ENCODE peak calls at places on chromosomes 7 and 10, in four cellular contexts. S is adipocyte; Q is ascending aorta; L is stimulated activated CD4-positive, alpha-beta T cell treated with anti-CD3 and anti-CD28 coated beads, TNF-alpha, amount 100 ng/mL, for 1 hour. G is an unnamed sample.

GRCh38 chr7:11959121-11959520 is 127.1 kb upstream of the THSD7A start:
- DNase-seq in Q (no peak), L (no peak), S (no peak), G (no peak)

GRCh38 chr10:95550073-95550672 is 11.0 kb downstream of the SORBS1 start:
- DNase-seq in Q (no peak), S (no peak), L (no peak), G (no peak)

GRCh38 chr10:102644646-102645387 is 538 bp downstream of the TRIM8 start:
- DNase-seq in S (peak), L (peak), Q (peak), G (peak)

GRCh38 chr10:33819206-33819605 is 484.7 kb upstream of the NRP1 start:
- DNase-seq in Q (no peak), S (peak), L (no peak), G (no peak)

GRCh38 chr7:115271332-115272235 is 349.7 kb downstream of the MDFIC start:
- DNase-seq in L (no peak), S (peak), Q (no peak), G (no peak)

GRCh38 chr10:18582803-18583202 is 68.6 kb downstream of the NSUN6 start:
- DNase-seq in Q (no peak), S (no peak), L (no peak), G (peak)

GRCh38 chr7:7799138-7799537 is 80.7 kb upstream of the RPA3 start:
- DNase-seq in S (peak), Q (no peak), L (no peak), G (no peak)

GRCh38 chr10:34723746-34724145 is 91.3 kb downstream of the PARD3 start:
- DNase-seq in S (peak), Q (no peak), L (no peak), G (no peak)

GRCh38 chr7:77808517-77808916 is 9.9 kb downstream of the PHTF2 start:
- DNase-seq in S (no peak), Q (no peak), L (no peak), G (no peak)

GRCh38 chr7:157359581-157359980 is 22.8 kb downstream of the DNAJB6 start:
- DNase-seq in S (no peak), L (no peak), Q (no peak), G (no peak)

GRCh38 chr7:44281811-44282600 is 43.4 kb downstream of the CAMK2B start:
- DNase-seq in L (no peak), S (no peak), Q (peak), G (no peak)

GRCh38 chr7:22485189-22485588 is 14.8 kb downstream of the STEAP1B start:
- DNase-seq in S (peak), Q (no peak), L (no peak), G (no peak)

GRCh38 chr7:81629702-81630101 is 140.1 kb downstream of the HGF start:
- DNase-seq in S (no peak), L (no peak), Q (no peak), G (no peak)

GRCh38 chr10:103696411-103697145 is 158.8 kb downstream of the SH3PXD2A start:
- DNase-seq in L (peak), Q (peak), S (peak), G (peak)